ENCODE peak calls at places on chromosomes 5 and 9, in eight cellular contexts. A is skeletal muscle cell; U is fibroblast of the conjunctiva; Z is EL; R is C1 segment of cervical spinal cord; G is putamen; J is left ventricle myocardium inferior; L is stimulated activated CD8-positive, alpha-beta memory T cell treated with anti-CD3 and anti-CD28 coated beads, Interleukin-7, amount 100 ng/mL, for 4 hours. K is an unnamed sample.

GRCh38 chr5:180622910-180623309 is 26.5 kb downstream of the FLT4 start:
- DNase-seq in R (no peak), A (no peak), Z (no peak), G (no peak), U (no peak), J (no peak), L (no peak), K (no peak)

GRCh38 chr5:84344788-84345187 is 39.9 kb downstream of the EDIL3 start:
- DNase-seq in J (no peak), U (no peak), G (no peak), A (no peak), R (no peak), Z (no peak), L (no peak), K (no peak)

GRCh38 chr5:100723229-100723628 is 179.9 kb downstream of the ST8SIA4 start:
- DNase-seq in A (no peak), L (no peak), G (no peak), U (no peak), Z (no peak), J (no peak), R (no peak), K (no peak)

GRCh38 chr5:142109356-142110045 is 922 bp downstream of the NDFIP1 start:
- DNase-seq in R (no peak), Z (peak; percentile 35), U (no peak), G (peak; percentile 53), A (no peak), J (no peak), L (no peak), K (no peak)

GRCh38 chr5:56325039-56325438 is 91.9 kb upstream of the ANKRD55 start:
- DNase-seq in A (no peak), J (no peak), L (no peak), R (no peak), Z (no peak), G (no peak), U (no peak), K (no peak)

GRCh38 chr5:141507387-141508091 is 18.7 kb downstream of the PCDHGC5 start:
- DNase-seq in A (no peak), U (peak; percentile 82), G (no peak), Z (peak; percentile 81), R (no peak), L (no peak), J (peak; percentile 61), K (no peak)

GRCh38 chr5:54115768-54116403 is 194.5 kb downstream of the ARL15 start:
- DNase-seq in L (no peak), J (no peak), A (no peak), G (no peak), R (no peak), U (no peak), Z (peak; percentile 66), K (peak; percentile 66)

GRCh38 chr5:144394036-144394435 is 223.4 kb downstream of the KCTD16 start:
- DNase-seq in Z (no peak), A (no peak), R (no peak), U (no peak), L (no peak), G (no peak), J (no peak), K (no peak)

GRCh38 chr5:38780316-38780715 is 65.5 kb upstream of the OSMR start:
- DNase-seq in J (no peak), L (no peak), R (no peak), A (no peak), Z (no peak), G (no peak), U (no peak), K (no peak)

GRCh38 chr5:174514983-174515394 is 209.4 kb upstream of the MSX2 start:
- DNase-seq in A (no peak), L (no peak), R (no peak), G (no peak), J (no peak), Z (no peak), U (no peak), K (no peak)

GRCh38 chr5:79699766-79700400 is 10.2 kb downstream of the CMYA5 start:
- DNase-seq in U (no peak), Z (no peak), R (no peak), A (no peak), G (no peak), J (no peak), L (no peak), K (no peak)

GRCh38 chr9:134688661-134689319 is 47.2 kb downstream of the COL5A1 start:
- DNase-seq in Z (no peak), R (no peak), L (no peak), U (no peak), J (no peak), A (no peak), G (no peak), K (peak; percentile 11)

K was measured in glutamatergic neuron.